ENCODE peak calls at places on chromosomes 4 and X, in four cellular contexts. One of them, this sample, is unnamed.

GRCh38 chr4:1714303-1715001 is 2.3 kb upstream of the SLBP start:
- DNase-seq in SK-N-SH: no peak
- DNase-seq in K562: no peak
- DNase-seq in HCT116: no peak
- DNase-seq in this sample: no peak

GRCh38 chrX:77953708-77954107 is 15.7 kb downstream of the PGAM4 start:
- DNase-seq in HCT116: no peak
- DNase-seq in K562: no peak
- DNase-seq in SK-N-SH: no peak
- DNase-seq in this sample: no peak

GRCh38 chr4:16669036-16669435 is 229.4 kb downstream of the LDB2 start:
- DNase-seq in SK-N-SH: no peak
- DNase-seq in HCT116: no peak
- DNase-seq in K562: no peak
- DNase-seq in this sample: no peak

GRCh38 chr4:125979868-125980412 is 665.2 kb downstream of the FAT4 start:
- DNase-seq in SK-N-SH: no peak
- DNase-seq in K562: no peak
- DNase-seq in HCT116: no peak
- DNase-seq in this sample: no peak

GRCh38 chr4:184548321-184548650 is 73.9 kb upstream of the IRF2 start:
- DNase-seq in HCT116: no peak
- DNase-seq in K562: no peak
- DNase-seq in SK-N-SH: no peak
- DNase-seq in this sample: no peak

GRCh38 chr4:145299380-145300076 is 119.1 kb upstream of the OTUD4 start:
- DNase-seq in HCT116: peak; percentile 56
- DNase-seq in SK-N-SH: no peak
- DNase-seq in K562: no peak
- DNase-seq in this sample: peak; percentile 5

GRCh38 chr4:149708513-149709175 is 107.0 kb downstream of the IQCM start:
- DNase-seq in HCT116: peak; percentile 57
- DNase-seq in SK-N-SH: no peak
- DNase-seq in K562: no peak
- DNase-seq in this sample: no peak

GRCh38 chr4:88803600-88804096 is 106.0 kb upstream of the NAP1L5 start:
- DNase-seq in K562: no peak
- DNase-seq in HCT116: no peak
- DNase-seq in SK-N-SH: no peak
- DNase-seq in this sample: no peak

GRCh38 chrX:149704664-149705063 is 7.2 kb upstream of the MAGEA11 start:
- DNase-seq in K562: no peak
- DNase-seq in SK-N-SH: no peak
- DNase-seq in HCT116: no peak
- DNase-seq in this sample: no peak

GRCh38 chr4:76212301-76212700 is 1.3 kb downstream of the SCARB2 start:
- DNase-seq in SK-N-SH: no peak
- DNase-seq in K562: no peak
- DNase-seq in HCT116: no peak
- DNase-seq in this sample: no peak

GRCh38 chr4:52588771-52589591 is 70.1 kb downstream of the USP46 start:
- DNase-seq in SK-N-SH: no peak
- DNase-seq in HCT116: no peak
- DNase-seq in K562: no peak
- DNase-seq in this sample: no peak

GRCh38 chrX:67437821-67438220 is 106.0 kb upstream of the AR start:
- DNase-seq in SK-N-SH: no peak
- DNase-seq in K562: no peak
- DNase-seq in HCT116: no peak
- DNase-seq in this sample: no peak

GRCh38 chr4:88291003-88291402 is 6.6 kb upstream of the PPM1K start:
- DNase-seq in K562: peak; percentile 20
- DNase-seq in SK-N-SH: peak; percentile 22
- DNase-seq in HCT116: peak; percentile 3
- DNase-seq in this sample: no peak

GRCh38 chr4:24671824-24672223 is 87.5 kb upstream of the DHX15 start:
- DNase-seq in HCT116: no peak
- DNase-seq in SK-N-SH: no peak
- DNase-seq in K562: no peak
- DNase-seq in this sample: no peak

GRCh38 chr4:14827111-14827510 is 175.2 kb upstream of the CPEB2 start:
- DNase-seq in HCT116: no peak
- DNase-seq in K562: no peak
- DNase-seq in SK-N-SH: peak; percentile 5
- DNase-seq in this sample: no peak

GRCh38 chrX:109733658-109734022 is 583 bp upstream of the ACSL4 start:
- DNase-seq in SK-N-SH: no peak
- DNase-seq in HCT116: no peak
- DNase-seq in K562: no peak
- DNase-seq in this sample: no peak

GRCh38 chr4:54090404-54090803 is 9.6 kb upstream of the GSX2 start:
- DNase-seq in K562: no peak
- DNase-seq in SK-N-SH: no peak
- DNase-seq in HCT116: no peak
- DNase-seq in this sample: no peak

GRCh38 chrX:69506617-69507499 is 2.7 kb downstream of the NALF2 start:
- DNase-seq in SK-N-SH: no peak
- DNase-seq in K562: no peak
- DNase-seq in HCT116: no peak
- DNase-seq in this sample: no peak

GRCh38 chrX:15410430-15410829 is 26.2 kb upstream of the VEGFD start:
- DNase-seq in SK-N-SH: no peak
- DNase-seq in K562: no peak
- DNase-seq in HCT116: no peak
- DNase-seq in this sample: no peak

GRCh38 chr4:29983890-29984289 is 736.3 kb upstream of the PCDH7 start:
- DNase-seq in K562: no peak
- DNase-seq in SK-N-SH: no peak
- DNase-seq in HCT116: no peak
- DNase-seq in this sample: no peak

GRCh38 chr4:183348706-183349659 is 26.8 kb upstream of the CLDN24 start:
- DNase-seq in HCT116: no peak
- DNase-seq in K562: peak; percentile 80
- DNase-seq in SK-N-SH: no peak
- DNase-seq in this sample: no peak

GRCh38 chr4:54213001-54213400 is 16.1 kb upstream of the PDGFRA start:
- DNase-seq in SK-N-SH: no peak
- DNase-seq in K562: no peak
- DNase-seq in HCT116: no peak
- DNase-seq in this sample: no peak

GRCh38 chr4:75514131-75514948 is at the start of the genes RCHY1 and THAP6:
- DNase-seq in K562: peak; percentile 88
- DNase-seq in SK-N-SH: peak; percentile 90
- DNase-seq in HCT116: peak; percentile 96
- DNase-seq in this sample: peak; percentile 96

GRCh38 chr4:1632109-1633104 is 51.7 kb downstream of the FAM53A start:
- DNase-seq in SK-N-SH: no peak
- DNase-seq in K562: no peak
- DNase-seq in HCT116: no peak
- DNase-seq in this sample: no peak

GRCh38 chr4:10582966-10583365 is 101.6 kb downstream of the CLNK start:
- DNase-seq in K562: no peak
- DNase-seq in HCT116: no peak
- DNase-seq in SK-N-SH: no peak
- DNase-seq in this sample: no peak

GRCh38 chr4:48602222-48602621 is 112.2 kb downstream of the ZAR1 start:
- DNase-seq in SK-N-SH: no peak
- DNase-seq in K562: no peak
- DNase-seq in HCT116: no peak
- DNase-seq in this sample: no peak
- TF ChIP-seq ELF1 in SK-N-SH: no peak
- TF ChIP-seq ELF1 in K562: no peak
- TF ChIP-seq ELF1 in HCT116: no peak
- TF ChIP-seq ELF1 in this sample: no peak

DNA sequence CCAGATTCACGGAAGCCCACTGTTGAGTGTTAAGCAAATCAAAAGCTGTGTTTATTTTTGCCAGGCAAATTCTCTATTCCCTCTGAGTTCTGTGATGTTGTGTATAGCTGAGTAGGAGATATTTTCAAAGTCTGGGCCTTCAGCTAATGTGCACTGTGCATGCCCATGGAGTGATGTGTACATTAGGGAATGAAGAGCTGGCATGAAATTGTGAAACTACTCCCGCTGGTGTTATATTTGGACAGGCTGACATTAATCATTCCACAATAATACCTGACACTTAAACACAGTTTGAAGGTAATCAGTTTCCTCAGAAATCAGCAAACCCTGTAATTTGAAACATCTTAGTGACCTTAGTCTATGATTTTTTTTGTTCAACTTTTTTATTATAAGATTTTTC is 88.1 kb upstream of the MBNL3 start:
- DNase-seq in K562: no peak
- DNase-seq in SK-N-SH: no peak
- DNase-seq in HCT116: no peak
- DNase-seq in this sample: no peak
- TF ChIP-seq ELF1 in K562: no peak
- TF ChIP-seq ELF1 in SK-N-SH: no peak
- TF ChIP-seq ELF1 in HCT116: no peak
- TF ChIP-seq ELF1 in this sample: no peak

GRCh38 chr4:63728480-63729177 is 680.6 kb downstream of the TECRL start:
- DNase-seq in HCT116: no peak
- DNase-seq in K562: no peak
- DNase-seq in SK-N-SH: no peak
- DNase-seq in this sample: no peak
- TF ChIP-seq ELF1 in HCT116: no peak
- TF ChIP-seq ELF1 in K562: no peak
- TF ChIP-seq ELF1 in SK-N-SH: no peak
- TF ChIP-seq ELF1 in this sample: no peak

GRCh38 chr4:108963910-108964309 is 201.1 kb upstream of the ETNPPL start:
- DNase-seq in HCT116: no peak
- DNase-seq in K562: no peak
- DNase-seq in SK-N-SH: no peak
- DNase-seq in this sample: no peak

GRCh38 chr4:108959497-108959896 is 196.6 kb upstream of the ETNPPL start:
- DNase-seq in K562: no peak
- DNase-seq in HCT116: no peak
- DNase-seq in SK-N-SH: no peak
- DNase-seq in this sample: no peak

GRCh38 chr4:108965472-108966076 is 202.7 kb upstream of the ETNPPL start:
- DNase-seq in HCT116: no peak
- DNase-seq in SK-N-SH: no peak
- DNase-seq in K562: no peak
- DNase-seq in this sample: no peak

GRCh38 chr4:108965031-108965430 is 202.2 kb upstream of the ETNPPL start:
- DNase-seq in HCT116: no peak
- DNase-seq in K562: no peak
- DNase-seq in SK-N-SH: no peak
- DNase-seq in this sample: no peak
- TF ChIP-seq ELF1 in HCT116: no peak
- TF ChIP-seq ELF1 in K562: no peak
- TF ChIP-seq ELF1 in SK-N-SH: no peak
- TF ChIP-seq ELF1 in this sample: no peak

This sample was measured in HepG2.